ENCODE peak calls at places on chromosomes 2 and 18, in four cellular contexts. A is AG04450, O is kidney, X is gastrocnemius medialis. K is an unnamed sample.
A peak's percentile ranks its signal among the peaks of the same experiment; 100 is the strongest.

GRCh38 chr2:69848186-69848790 is 18.8 kb downstream of the GMCL1 start:
- DNase-seq in A (no peak), O (no peak), X (no peak), K (no peak)

GRCh38 chr2:154720642-154721041 is 22.1 kb downstream of the KCNJ3 start:
- DNase-seq in A (no peak), O (no peak), X (no peak), K (no peak)

GRCh38 chr2:54313147-54313546 is 57.1 kb upstream of the TSPYL6 start:
- DNase-seq in A (no peak), O (no peak), X (no peak), K (no peak)

GRCh38 chr2:92073815-92074548 is 2797.2 kb upstream of the TEKT4 start:
- DNase-seq in A (no peak), O (peak; percentile 52), X (no peak), K (peak; percentile 39)

GRCh38 chr18:10234912-10235439 is 219.5 kb upstream of the APCDD1 start:
- DNase-seq in A (peak; percentile 6), O (no peak), X (no peak), K (no peak)

GRCh38 chr2:162992828-162993227 is 154.3 kb upstream of the KCNH7 start:
- DNase-seq in A (no peak), O (no peak), X (no peak), K (no peak)

GRCh38 chr2:217525076-217525475 is 477.7 kb downstream of the TNS1 start:
- DNase-seq in A (no peak), O (no peak), X (no peak), K (no peak)

GRCh38 chr2:222383255-222383654 is 41.1 kb upstream of the SGPP2 start:
- DNase-seq in A (no peak), O (no peak), X (no peak), K (no peak)

GRCh38 chr2:237427807-237428506 is 14.0 kb upstream of the COL6A3 start:
- DNase-seq in A (no peak), O (no peak), X (no peak), K (no peak)

GRCh38 chr2:216491757-216492635 is 6.6 kb upstream of the RPL37A start:
- DNase-seq in A (no peak), O (no peak), X (no peak), K (no peak)

GRCh38 chr2:120861576-120862191 is 126.0 kb downstream of the GLI2 start:
- DNase-seq in A (no peak), O (no peak), X (no peak), K (no peak)

GRCh38 chr18:46481048-46481846 is 175.8 kb downstream of the LOXHD1 start:
- DNase-seq in A (peak; percentile 18), O (no peak), X (no peak), K (peak; percentile 58)

GRCh38 chr2:62250239-62250638 is 54.3 kb downstream of the B3GNT2 start:
- DNase-seq in A (no peak), O (no peak), X (no peak), K (no peak)

GRCh38 chr2:71995067-71995665 is 152.5 kb downstream of the CYP26B1 start:
- DNase-seq in A (no peak), O (no peak), X (no peak), K (no peak)

GRCh38 chr2:47534179-47534919 is 131.4 kb downstream of the MSH2 start:
- DNase-seq in A (peak; percentile 55), O (no peak), X (no peak), K (peak; percentile 33)

GRCh38 chr2:16061406-16062217 is 121.3 kb downstream of the MYCN start:
- DNase-seq in A (no peak), O (no peak), X (no peak), K (no peak)

GRCh38 chr2:204452464-204453023 is 92.7 kb upstream of the PARD3B start:
- DNase-seq in A (peak; percentile 87), O (no peak), X (no peak), K (peak; percentile 45)

GRCh38 chr2:32272279-32272678 is 5.4 kb upstream of the YIPF4 start:
- DNase-seq in A (no peak), O (no peak), X (no peak), K (no peak)

GRCh38 chr2:178401994-178402437 is 49.0 kb downstream of the PRKRA start:
- DNase-seq in A (no peak), O (no peak), X (no peak), K (no peak)

GRCh38 chr2:100178864-100179263 is 36.5 kb upstream of the AFF3 start:
- DNase-seq in A (no peak), O (no peak), X (no peak), K (no peak)

GRCh38 chr2:24922556-24922955 is 2.5 kb upstream of the ADCY3 start:
- DNase-seq in A (no peak), O (no peak), X (no peak), K (no peak)

GRCh38 chr2:110116033-110116710 is 550 bp upstream of the MALL start:
- DNase-seq in A (no peak), O (peak; percentile 82), X (no peak), K (peak; percentile 71)

GRCh38 chr18:55859116-55859515 is 271.1 kb upstream of the TCF4 start:
- DNase-seq in A (no peak), O (no peak), X (no peak), K (no peak)

GRCh38 chr2:23713352-23713751 is 213.6 kb downstream of the ATAD2B start:
- DNase-seq in A (no peak), O (no peak), X (no peak), K (no peak)

GRCh38 chr2:6780765-6781274 is 84.9 kb downstream of the CMPK2 start:
- DNase-seq in A (no peak), O (peak; percentile 76), X (peak; percentile 11), K (peak; percentile 39)

GRCh38 chr2:233818639-233819621 is 35.4 kb downstream of the HJURP start:
- DNase-seq in A (no peak), O (peak; percentile 31), X (no peak), K (no peak)

GRCh38 chr18:67151366-67151765 is 365.2 kb downstream of the DSEL start:
- DNase-seq in A (no peak), O (no peak), X (no peak), K (no peak)

GRCh38 chr2:178072000-178072382 is 586 bp downstream of the PDE11A start:
- DNase-seq in A (no peak), O (peak; percentile 61), X (no peak), K (no peak)

GRCh38 chr2:64888591-64889309 is 100.4 kb upstream of the SLC1A4 start:
- DNase-seq in A (no peak), O (no peak), X (no peak), K (no peak)

GRCh38 chr18:72107647-72108046 is 436.5 kb downstream of the CBLN2 start:
- DNase-seq in A (no peak), O (no peak), X (no peak), K (no peak)

GRCh38 chr2:39523308-39524044 is 86.4 kb upstream of the MAP4K3 start:
- DNase-seq in A (peak; percentile 67), O (no peak), X (peak; percentile 51), K (no peak)

GRCh38 chr2:106789185-106789584 is 96.8 kb downstream of the ST6GAL2 start:
- DNase-seq in A (no peak), O (no peak), X (no peak), K (no peak)

GRCh38 chr2:84077504-84077903 is 381.6 kb downstream of the SUCLG1 start:
- DNase-seq in A (no peak), O (no peak), X (no peak), K (no peak)

GRCh38 chr2:23530121-23530908 is 145.3 kb downstream of the KLHL29 start:
- DNase-seq in A (no peak), O (no peak), X (no peak), K (no peak)

GRCh38 chr18:49708674-49709580 is 104.4 kb downstream of the ACAA2 start:
- DNase-seq in A (no peak), O (no peak), X (no peak), K (no peak)

GRCh38 chr2:192535956-192536685 is 341.4 kb upstream of the TMEFF2 start:
- DNase-seq in A (no peak), O (no peak), X (no peak), K (no peak)

GRCh38 chr2:134372611-134373131 is 118.8 kb downstream of the MGAT5 start:
- DNase-seq in A (peak; percentile 86), O (no peak), X (no peak), K (peak; percentile 76)

GRCh38 chr2:127067620-127068350 is 39.2 kb downstream of the BIN1 start:
- DNase-seq in A (peak; percentile 15), O (peak; percentile 88), X (peak; percentile 93), K (peak; percentile 82)

DNA sequence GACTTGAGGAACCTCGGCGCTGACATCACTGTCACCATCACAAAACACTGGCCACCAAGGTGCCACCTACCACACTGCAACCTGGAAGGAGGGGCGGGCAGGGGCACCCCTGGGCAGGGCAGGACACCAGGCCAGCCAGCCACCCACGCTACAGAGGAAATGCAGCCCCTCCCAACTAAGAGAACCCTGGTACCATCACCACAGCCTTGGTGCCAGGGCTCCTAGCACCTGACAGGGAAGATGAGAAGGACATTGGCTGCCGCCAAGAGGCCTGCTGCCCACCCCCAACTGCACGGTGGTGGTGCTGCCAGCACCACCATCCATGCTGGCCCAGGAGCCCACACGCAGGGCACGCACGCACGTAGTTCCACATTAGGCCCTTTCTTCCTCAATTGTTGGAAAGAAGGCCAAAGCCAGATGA is 88.7 kb downstream of the HDAC4 start:
- DNase-seq in A (no peak), O (no peak), X (no peak), K (peak; percentile 49)
- H3K27ac ChIP-seq in A (no peak overlapping the region), O (no peak overlapping the region), X (peak overlapping the region; percentile 97), K (no peak overlapping the region)

GRCh38 chr18:62850619-62851306 is 135.4 kb downstream of the PHLPP1 start:
- DNase-seq in A (no peak), O (no peak), X (no peak), K (no peak)
- H3K27ac ChIP-seq in A (no peak overlapping the region), O (peak overlapping the region; percentile 3), X (peak overlapping the region; percentile 8), K (peak overlapping the region; percentile 71)

DNA sequence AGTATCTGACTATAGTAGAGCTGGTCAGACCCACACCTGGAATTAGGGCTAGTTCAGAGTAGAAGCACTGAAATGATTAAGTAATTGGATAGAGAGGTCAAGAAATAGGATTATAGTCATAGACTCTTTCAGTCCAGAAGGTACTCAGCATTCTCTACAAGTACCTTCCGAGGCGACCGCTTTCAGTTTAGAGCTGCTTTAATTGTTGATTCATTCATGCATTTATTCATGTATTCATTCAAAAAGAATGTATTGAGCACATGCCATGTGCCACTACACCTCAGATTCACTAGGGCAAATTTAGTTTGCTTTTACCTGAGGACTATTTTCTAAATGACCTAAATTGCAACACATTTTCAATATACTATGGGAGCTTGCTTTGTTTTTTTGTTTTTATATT is 48.7 kb downstream of the CRIM1 start:
- DNase-seq in A (no peak), O (no peak), X (no peak), K (no peak)
- H3K27ac ChIP-seq in A (no peak overlapping the region), O (no peak overlapping the region), X (peak overlapping the region; percentile 27), K (no peak overlapping the region)

DNA sequence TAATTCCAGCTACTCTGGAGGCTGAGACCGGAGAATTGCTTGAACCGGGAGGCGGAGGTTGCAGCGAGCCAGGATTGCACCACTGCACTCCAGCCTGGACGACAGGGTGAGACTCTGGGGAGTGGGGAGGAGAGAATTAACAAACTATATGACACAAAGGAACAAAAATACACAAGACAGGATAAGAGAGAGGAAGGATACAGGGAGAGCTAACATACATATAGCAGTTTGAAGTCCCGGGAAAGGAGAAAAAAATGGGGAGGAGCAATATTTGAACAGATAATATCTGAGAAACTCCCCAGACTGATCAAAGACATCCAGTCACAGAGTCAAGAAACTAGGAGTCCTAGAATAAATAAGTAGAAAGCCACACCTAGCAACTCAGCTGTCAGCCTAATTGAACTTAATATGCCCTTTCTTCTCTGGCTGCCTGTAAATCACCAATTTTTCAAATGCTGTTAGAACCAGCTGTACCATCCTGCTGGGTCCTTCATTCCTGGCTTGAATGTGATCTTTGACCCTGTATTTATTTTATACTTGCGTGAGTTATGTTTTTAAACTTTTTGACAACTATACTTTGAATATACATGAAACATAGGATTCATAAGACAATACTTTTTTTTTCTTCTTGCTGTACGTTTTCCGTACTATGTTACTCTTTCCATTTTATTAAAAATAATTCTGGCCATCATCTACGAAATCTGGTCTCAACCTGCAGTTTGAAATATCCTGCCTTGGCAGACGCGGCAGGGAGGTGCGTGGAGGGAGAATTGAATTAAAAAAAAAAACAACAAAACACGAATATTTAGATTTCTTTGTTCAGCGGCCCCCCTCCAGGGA is 876 bp upstream of the CYP27A1 start:
- DNase-seq in A (no peak), O (no peak), X (no peak), K (peak; percentile 60)
- H3K27ac ChIP-seq in A (no peak overlapping the region), O (no peak overlapping the region), X (peak overlapping the region; percentile 85), K (peak overlapping the region; percentile 37)